ENCODE peak calls at places on chromosomes 1 and 21, in four cellular contexts. V is GM23248, S is OCI-LY7, U is SK-N-SH. W is an unnamed sample. For H3K4me1, the result is how much of the 10 kb centered on the place peaks cover.

GRCh38 chr1:150548632-150549495 is at the start of gene ADAMTSL4:
- DNase-seq in V (peak), U (peak), S (peak), W (no peak)

GRCh38 chr1:160032165-160032827 is 506 bp upstream of the PIGM start:
- DNase-seq in S (peak), V (peak), U (peak), W (no peak)

GRCh38 chr1:180503274-180503862 is 991 bp upstream of the ACBD6 start:
- DNase-seq in U (peak), S (no peak), V (peak), W (no peak)

GRCh38 chr1:214970016-214970415 is 112.5 kb upstream of the KCNK2 start:
- DNase-seq in U (no peak), S (no peak), V (peak), W (no peak)

GRCh38 chr1:218945050-218945449 is 228.6 kb upstream of the LYPLAL1 start:
- DNase-seq in S (no peak), U (no peak), V (peak), W (no peak)

GRCh38 chr1:226617109-226617508 is 68.5 kb downstream of the STUM start:
- DNase-seq in S (no peak), U (no peak), V (no peak), W (no peak)

GRCh38 chr1:35097224-35097623 is 18.0 kb downstream of the ZMYM1 start:
- DNase-seq in U (no peak), S (no peak), V (peak), W (no peak)

GRCh38 chr1:60670313-60670712 is 412.0 kb upstream of the NFIA start:
- DNase-seq in U (no peak), V (no peak), S (no peak), W (no peak)

GRCh38 chr1:171699526-171699925 is 42.3 kb downstream of the VAMP4 start:
- DNase-seq in U (no peak), S (no peak), V (no peak), W (no peak)

GRCh38 chr21:37916795-37917142 is 512 bp upstream of the KCNJ6 start:
- DNase-seq in U (peak), S (no peak), V (peak), W (no peak)

GRCh38 chr1:227281371-227281770 is 36.9 kb downstream of the CDC42BPA start:
- DNase-seq in S (no peak), U (no peak), V (no peak), W (no peak)

GRCh38 chr1:154325583-154326545 is 539 bp downstream of the ATP8B2 start:
- DNase-seq in V (peak), S (peak), U (peak), W (peak)

GRCh38 chr1:241842565-241842964 is 5.4 kb upstream of the EXO1 start:
- DNase-seq in U (no peak), S (no peak), V (peak), W (no peak)

GRCh38 chr1:160161965-160162705 is 10.7 kb downstream of the ATP1A4 start:
- DNase-seq in S (peak), V (peak), U (no peak), W (no peak)

GRCh38 chr1:62088439-62088838 is 106.2 kb upstream of the L1TD1 start:
- DNase-seq in S (no peak), U (no peak), V (no peak), W (no peak)
- H3K4me1 ChIP-seq in S (under half), U (under half), V (under half), W (under half)

GRCh38 chr1:3978196-3978927 is 78.3 kb upstream of the C1orf174 start:
- DNase-seq in V (no peak), S (no peak), U (no peak), W (no peak)
- TF ChIP-seq EZH2phosphoT487 in V (no peak), S (no peak), U (no peak), W (no peak)

DNA sequence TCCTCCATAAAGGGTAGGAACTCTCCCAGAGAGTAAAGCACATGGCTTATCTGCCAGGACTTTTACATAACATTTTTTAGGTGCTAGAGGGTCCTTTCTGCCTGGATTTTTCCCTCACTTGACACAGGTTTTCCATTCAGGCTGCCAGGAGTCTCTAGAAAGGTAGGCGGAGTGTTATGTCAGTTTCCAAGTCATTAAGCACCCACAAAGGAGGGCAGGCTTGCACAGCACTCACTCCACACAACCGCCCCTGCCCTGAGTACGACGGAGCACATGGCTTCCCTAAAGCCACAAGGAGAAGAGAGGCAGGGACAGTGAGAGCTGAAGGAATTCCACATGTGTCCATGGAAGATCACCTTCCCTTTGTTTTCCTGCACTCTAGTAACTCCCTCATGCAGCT is 55.7 kb downstream of the CAPZB start:
- DNase-seq in V (peak), U (no peak), S (no peak), W (no peak)
- H3K4me1 ChIP-seq in V (half or more), U (under half), S (under half), W (under half)

GRCh38 chr1:108057536-108057935 is 92.6 kb upstream of the VAV3 start:
- DNase-seq in U (no peak), V (no peak), S (no peak), W (no peak)

GRCh38 chr1:108064255-108064654 is 99.3 kb upstream of the VAV3 start:
- DNase-seq in V (no peak), S (no peak), U (no peak), W (no peak)

GRCh38 chr1:108063703-108064102 is 98.7 kb upstream of the VAV3 start:
- DNase-seq in V (no peak), S (no peak), U (no peak), W (no peak)

DNA sequence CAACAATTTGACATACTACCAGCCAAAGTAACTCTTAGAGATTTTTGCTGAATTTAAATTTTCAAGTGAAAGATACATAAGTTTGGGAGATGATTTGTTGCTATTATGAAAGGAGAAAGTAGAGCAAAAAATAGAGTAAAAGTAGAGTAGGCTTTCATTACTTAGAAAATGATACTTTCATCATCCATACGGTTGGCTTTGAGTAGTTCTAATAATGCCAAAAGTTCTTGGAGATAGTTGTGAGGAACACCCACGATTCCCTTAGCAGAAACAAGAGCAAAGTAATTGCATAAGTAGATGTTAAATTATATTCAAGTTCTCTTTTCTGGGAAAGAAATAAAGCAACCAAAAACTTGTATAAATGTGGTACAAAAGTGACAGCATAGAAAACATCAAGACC is 95.0 kb upstream of the VAV3 start:
- DNase-seq in V (no peak), U (no peak), S (no peak), W (no peak)
- TF ChIP-seq EZH2phosphoT487 in V (no peak), U (no peak), S (no peak), W (no peak)

DNA sequence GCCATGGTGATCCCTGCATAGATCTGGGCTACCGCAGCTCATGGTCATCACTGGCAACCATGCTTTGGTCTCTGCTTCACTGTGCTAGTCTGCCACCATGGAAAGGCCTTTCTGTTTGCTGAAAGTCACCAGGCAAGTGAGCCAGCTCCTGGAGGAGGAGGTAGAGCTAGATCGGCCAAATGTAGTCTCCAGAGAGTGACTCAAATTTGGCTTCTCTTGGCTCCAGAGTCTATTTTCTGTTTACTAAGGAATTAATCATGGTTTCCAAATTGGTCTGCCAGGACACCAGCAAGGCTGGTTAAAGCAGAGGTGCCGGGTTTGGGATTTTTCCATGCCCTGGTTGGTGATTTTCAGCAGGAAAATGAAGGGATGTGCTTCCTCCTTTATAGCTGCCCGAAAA is 52.7 kb upstream of the IVNS1ABP start:
- DNase-seq in S (no peak), U (no peak), V (peak), W (no peak)
- H3K4me1 ChIP-seq in S (under half), U (under half), V (under half), W (under half)

DNA sequence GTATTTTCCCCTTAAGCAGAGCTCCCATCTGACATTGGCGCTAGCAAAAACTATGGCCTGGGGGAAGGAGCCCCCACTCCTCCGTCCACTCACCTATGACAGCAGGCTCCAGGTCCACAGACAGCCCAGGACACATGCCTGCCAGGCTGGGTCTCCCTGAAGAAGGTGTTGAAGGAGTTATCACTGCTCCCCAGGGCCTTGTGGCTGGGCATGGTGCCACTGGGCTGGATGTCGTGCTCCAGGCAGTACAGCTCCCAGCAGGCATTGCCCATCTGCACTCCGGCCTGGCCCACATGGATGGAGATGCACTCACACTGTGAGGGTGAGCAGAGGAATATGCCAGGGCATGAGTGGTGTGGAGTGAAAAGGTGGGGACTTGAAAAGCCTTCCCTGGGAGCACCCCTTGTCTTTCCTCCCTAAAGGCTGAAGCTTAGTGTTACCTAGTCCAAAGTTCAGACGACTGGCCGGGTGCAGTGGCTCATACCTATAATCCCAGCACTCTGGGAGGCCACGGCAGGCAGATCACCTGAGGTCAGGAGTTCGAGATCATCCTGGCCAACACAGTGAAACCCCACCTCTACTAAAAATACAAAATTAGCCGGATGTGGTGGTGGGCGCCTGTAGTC is 30.0 kb downstream of the RABIF start:
- DNase-seq in S (no peak), U (no peak), V (peak), W (no peak)
- TF ChIP-seq EZH2phosphoT487 in S (no peak), U (no peak), V (no peak), W (no peak)

DNA sequence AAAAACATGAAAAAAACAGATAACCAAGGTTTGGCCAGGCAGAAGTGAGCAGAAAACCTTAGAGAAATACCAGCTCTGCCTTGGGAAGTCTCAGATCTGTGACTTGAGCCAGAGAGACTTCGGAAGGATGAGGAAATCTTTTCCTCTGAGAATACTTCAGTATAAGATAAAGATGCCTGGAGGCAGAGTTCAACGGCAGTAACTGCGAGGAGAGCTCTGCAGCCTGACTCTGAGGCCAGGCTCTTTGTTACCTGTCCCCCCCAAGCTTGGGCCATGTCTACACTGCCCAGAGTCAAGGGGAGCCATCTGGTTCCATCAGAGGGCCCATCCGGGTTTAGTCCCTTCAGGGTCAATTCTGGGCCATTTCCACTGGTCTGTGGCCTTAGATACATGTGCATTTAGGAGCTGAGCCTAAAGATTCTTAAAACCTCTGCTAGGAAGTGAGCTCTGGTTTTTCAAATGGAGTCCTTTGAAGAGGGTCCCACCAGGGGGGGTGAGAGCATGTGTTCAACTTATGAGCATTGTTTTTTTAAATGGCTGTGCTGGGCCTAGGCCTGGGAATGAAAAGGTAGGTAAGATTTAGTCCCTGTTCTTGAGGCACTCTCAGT is 8.7 kb downstream of the KIRREL1 start:
- DNase-seq in S (no peak), V (peak), U (no peak), W (no peak)
- H3K4me1 ChIP-seq in S (under half), V (half or more), U (half or more), W (under half)